ENCODE peak calls at places on chromosomes 7 and 10, in four cellular contexts. Y, B, F and L are unnamed samples.

GRCh38 chr7:149846436-149847046 is 8.4 kb downstream of the ZNF862 start:
- DNase-seq in Y (no peak), F (no peak), B (no peak), L (no peak)

GRCh38 chr10:88946965-88947590 is 5.5 kb downstream of the ACTA2 start:
- DNase-seq in Y (no peak), F (no peak), B (peak), L (no peak)

GRCh38 chr7:51034531-51035264 is 252.0 kb upstream of the GRB10 start:
- DNase-seq in Y (peak), B (peak), F (peak), L (peak)

GRCh38 chr7:151889406-151890354 is 12.8 kb upstream of the PRKAG2 start:
- DNase-seq in F (no peak), Y (no peak), B (no peak), L (no peak)

GRCh38 chr10:29734980-29735627 is 100.3 kb upstream of the SVIL start:
- DNase-seq in B (peak), F (no peak), Y (peak), L (peak)

GRCh38 chr7:156049366-156049765 is 237.1 kb upstream of the SHH start:
- DNase-seq in B (no peak), Y (no peak), F (no peak), L (no peak)

GRCh38 chr7:154744226-154744860 is 258.6 kb downstream of the PAXIP1 start:
- DNase-seq in F (no peak), B (no peak), Y (peak), L (peak)

GRCh38 chr7:141649865-141650499 is 52.0 kb downstream of the DENND11 start:
- DNase-seq in Y (peak), B (peak), F (peak), L (peak)

GRCh38 chr10:71840177-71840711 is 10.8 kb downstream of the PSAP start:
- DNase-seq in F (peak), Y (peak), B (peak), L (peak)

GRCh38 chr10:86362566-86363183 is 3.9 kb downstream of the GRID1 start:
- DNase-seq in Y (no peak), F (no peak), B (no peak), L (peak)

GRCh38 chr7:142855401-142855743 is 496 bp downstream of the EPHB6 start:
- DNase-seq in Y (no peak), F (peak), B (no peak), L (peak)

GRCh38 chr10:24720096-24720495 is 3.6 kb downstream of the ARHGAP21 start:
- DNase-seq in F (no peak), Y (no peak), B (no peak), L (peak)

GRCh38 chr7:90736968-90737939 is 141.1 kb downstream of the CDK14 start:
- DNase-seq in Y (no peak), B (no peak), F (no peak), L (no peak)

GRCh38 chr7:96707901-96708774 is 1.5 kb downstream of the SEM1 start:
- DNase-seq in B (peak), Y (no peak), F (peak), L (no peak)

DNA sequence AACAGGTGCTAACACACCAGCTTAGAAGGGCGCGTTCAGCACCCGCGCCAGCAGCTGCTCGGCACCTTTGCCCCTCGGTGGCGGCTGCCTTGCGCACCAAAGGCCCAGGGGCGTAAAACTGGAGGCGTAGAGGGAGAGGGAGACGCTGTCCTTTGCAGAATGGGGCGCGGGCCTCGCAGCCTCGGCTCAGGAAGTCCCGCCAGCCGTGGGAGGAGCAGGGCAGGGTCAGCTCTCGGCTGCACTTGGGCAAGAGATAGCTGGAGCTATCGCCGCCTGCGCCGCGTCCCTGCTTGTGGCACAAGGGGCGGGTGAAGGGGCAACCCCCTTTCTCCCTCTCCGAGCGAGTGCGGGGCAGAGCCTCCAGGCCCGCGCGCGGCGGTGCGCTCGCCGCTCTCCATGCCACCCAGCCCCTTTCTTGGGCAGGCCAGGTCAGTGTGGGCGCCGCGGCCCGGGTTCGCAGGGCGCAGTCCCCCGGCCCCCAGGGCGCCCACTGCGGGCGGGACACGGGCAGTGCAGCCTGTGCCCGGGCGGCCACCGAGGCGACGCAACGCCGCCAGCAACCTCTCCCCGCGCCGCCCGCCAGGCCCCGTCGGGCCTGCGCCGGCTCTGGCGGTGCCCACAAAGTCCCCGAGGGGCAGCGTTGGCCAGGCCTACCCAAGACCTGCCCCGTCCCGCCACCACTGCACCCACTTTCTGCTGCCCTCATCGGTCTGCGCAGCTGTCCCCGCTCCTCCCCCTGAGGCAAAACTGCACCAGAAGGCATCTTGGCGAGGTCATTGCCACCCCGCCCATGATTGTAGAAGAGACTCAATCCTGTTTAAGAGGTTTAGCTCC is 4.1 kb downstream of the NEUROD6 start:
- DNase-seq in F (no peak), Y (peak), B (no peak), L (peak)
- TF ChIP-seq EZH2 in F (no peak), Y (peak), B (peak), L (peak)

GRCh38 chr10:28677889-28678686 is 767 bp downstream of the BAMBI start:
- DNase-seq in Y (peak), B (peak), F (no peak), L (peak)
- TF ChIP-seq EZH2 in Y (no peak), B (no peak), F (no peak), L (no peak)

GRCh38 chr7:101306307-101306706 is 15.3 kb downstream of the IFT22 start:
- DNase-seq in B (no peak), F (no peak), Y (no peak), L (no peak)

GRCh38 chr7:101299511-101300464 is 21.8 kb downstream of the IFT22 start:
- DNase-seq in Y (peak), F (no peak), B (no peak), L (peak)

GRCh38 chr7:101302641-101303101 is 18.9 kb downstream of the IFT22 start:
- DNase-seq in B (no peak), F (no peak), Y (peak), L (peak)

GRCh38 chr7:101300465-101301376 is 20.9 kb downstream of the IFT22 start:
- DNase-seq in Y (no peak), B (no peak), F (no peak), L (no peak)

DNA sequence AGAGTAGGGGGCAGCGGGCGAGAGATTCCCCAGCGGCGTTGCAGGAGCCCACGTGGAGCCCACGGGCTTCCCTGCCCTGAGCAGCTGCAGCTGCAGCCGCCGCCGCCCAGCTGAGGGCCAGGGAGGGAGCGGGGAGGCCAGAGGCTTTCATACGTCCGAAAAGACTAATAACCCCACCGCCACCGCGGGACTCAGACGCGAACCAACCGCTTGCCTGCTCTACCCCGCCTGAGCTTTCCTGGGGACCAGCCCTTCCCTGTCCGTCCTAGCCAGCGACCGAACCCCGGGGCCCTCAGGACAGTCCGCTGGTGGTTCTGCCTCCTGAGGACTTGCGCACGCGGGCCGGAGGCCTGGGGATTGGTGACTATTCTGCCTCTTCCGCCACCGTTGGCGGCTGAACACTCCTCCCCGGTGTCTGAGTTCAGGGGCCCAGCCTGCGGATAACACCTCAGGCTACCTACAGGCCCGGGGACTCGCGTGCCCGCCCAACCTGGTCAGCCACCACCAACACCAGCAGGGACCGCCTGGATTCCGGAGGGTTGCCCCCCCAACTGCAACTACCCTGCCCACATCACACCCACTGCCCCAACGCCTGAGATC is 18.4 kb downstream of the IFT22 start:
- DNase-seq in Y (peak), F (no peak), B (peak), L (peak)
- TF ChIP-seq EZH2 in Y (peak), F (no peak), B (no peak), L (no peak)

DNA sequence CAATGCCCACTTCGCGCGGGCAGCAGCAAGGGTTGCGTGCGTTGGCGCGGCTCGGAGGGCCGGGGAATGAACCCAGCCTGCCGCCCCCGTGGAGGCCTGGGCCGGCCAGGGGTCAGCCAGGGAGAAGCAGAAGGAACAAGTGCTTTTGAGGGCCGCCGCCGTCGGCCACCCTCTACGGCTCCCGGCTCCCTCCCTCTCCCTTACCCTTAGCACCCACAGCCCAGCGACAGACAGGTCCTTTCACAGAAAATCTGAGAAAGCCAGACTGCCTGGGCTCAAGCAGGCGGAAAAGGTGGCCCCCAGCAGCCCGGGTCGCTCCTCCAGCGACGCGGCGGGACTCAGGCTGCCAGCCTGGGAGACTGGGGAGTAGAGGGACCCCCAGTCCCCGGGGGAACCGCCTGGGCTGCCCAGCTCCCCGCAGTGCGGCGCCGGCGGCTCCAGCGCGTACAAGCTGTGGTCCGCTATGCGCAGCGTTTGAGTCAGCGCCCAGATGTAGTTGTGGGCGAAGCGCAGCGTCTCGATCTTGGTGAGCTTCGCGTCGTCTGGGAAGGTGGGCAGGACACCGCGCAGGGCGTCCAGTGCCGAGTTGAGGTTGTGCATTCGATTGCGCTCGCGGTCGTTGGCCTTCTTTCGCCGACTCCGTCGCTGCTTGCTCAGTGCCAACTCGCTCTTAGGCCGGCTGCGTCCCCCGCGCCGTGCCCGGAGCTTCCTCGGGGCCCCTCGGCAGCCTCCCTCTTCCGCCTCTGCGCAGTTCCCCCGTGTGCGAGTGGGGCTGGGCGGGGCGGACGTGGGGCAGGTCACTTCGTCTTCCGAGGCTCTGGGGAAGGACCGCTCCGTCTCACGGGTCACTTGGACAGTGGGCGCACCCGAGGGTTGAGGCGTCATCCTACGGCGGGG is 815 bp downstream of the NEUROG3 start:
- DNase-seq in B (peak), Y (no peak), F (peak), L (peak)
- TF ChIP-seq EZH2 in B (peak), Y (peak), F (no peak), L (peak)

GRCh38 chr7:27191716-27192545 is 6.9 kb upstream of the HOXA11 start:
- DNase-seq in F (no peak), B (no peak), Y (no peak), L (peak)
- TF ChIP-seq EZH2 in F (no peak), B (peak), Y (peak), L (peak)

DNA sequence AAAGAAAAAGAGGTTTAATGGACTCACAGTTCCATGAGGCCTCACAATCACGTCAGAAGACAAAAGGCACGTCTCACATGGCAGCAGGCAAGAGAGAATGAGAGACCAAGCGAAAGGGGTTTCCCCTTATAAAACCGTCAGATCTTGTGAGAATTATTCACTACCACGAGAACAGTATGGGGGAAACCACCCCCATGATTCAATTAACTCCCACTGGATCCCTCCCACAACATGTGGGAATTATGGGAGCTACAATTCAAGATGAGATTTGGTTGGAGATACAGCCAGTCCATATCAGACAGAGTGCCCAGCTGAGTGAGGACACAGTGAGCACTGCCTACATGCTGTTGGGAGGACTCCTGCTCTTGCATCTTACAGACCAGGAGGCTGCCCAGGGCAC is 148.4 kb downstream of the TEX36 start:
- DNase-seq in Y (no peak), B (no peak), F (no peak), L (no peak)
- TF ChIP-seq EZH2 in Y (no peak), B (no peak), F (no peak), L (no peak)

DNA sequence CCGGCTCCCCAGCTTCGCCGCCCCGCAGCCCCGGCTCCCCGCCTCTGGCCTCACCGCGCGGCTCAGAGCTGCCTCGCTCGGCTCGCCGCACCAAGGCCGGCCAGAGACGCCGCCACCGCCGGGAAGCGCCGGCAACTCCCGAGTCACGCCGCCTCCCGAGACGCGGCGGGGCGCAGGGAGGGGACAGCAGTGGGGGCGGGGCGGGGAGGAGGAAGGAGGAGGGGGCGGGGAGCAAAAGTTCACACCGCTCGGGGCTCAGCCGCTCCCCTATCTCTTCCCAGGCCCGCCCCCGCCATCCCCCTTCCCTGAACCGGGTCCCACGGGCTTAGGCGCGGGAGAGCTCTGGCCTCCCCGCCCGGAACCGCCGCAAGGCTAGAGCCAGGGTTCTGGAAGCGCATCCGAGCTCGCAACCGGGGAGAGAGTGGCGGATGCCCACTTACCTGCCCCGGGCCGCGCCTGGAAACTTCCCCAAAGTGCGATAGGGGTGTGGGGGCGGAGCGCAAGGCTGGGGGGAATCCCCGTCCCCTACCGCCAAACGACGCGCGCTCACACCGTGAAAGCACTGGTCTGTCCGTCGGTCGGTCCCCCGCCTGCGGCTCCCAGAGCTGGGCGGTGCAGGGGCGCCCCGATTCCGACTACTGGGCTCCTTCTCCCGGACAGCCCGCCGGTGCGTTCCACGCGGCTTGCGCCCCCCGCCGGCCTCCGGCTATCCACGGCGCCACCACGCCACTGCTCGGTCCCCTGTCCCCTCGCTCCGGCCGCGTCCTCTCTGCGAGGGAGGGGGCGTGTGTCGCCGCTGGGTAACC is 925 bp downstream of the CHST15 start:
- DNase-seq in B (peak), F (peak), Y (peak), L (peak)
- TF ChIP-seq EZH2 in B (peak), F (no peak), Y (no peak), L (peak)

GRCh38 chr10:11165591-11166543 is 148.2 kb downstream of the CELF2 start:
- DNase-seq in F (no peak), B (peak), Y (peak), L (peak)
- TF ChIP-seq EZH2 in F (no peak), B (no peak), Y (peak), L (no peak)

GRCh38 chr7:138981332-138982203 is at the start of gene KIAA1549:
- DNase-seq in Y (peak), B (peak), F (no peak), L (peak)
- TF ChIP-seq EZH2 in Y (no peak), B (no peak), F (no peak), L (no peak)

GRCh38 chr7:10940748-10941358 is 32.8 kb upstream of the PHF14 start:
- DNase-seq in B (no peak), F (no peak), Y (peak), L (no peak)
- TF ChIP-seq EZH2 in B (no peak), F (no peak), Y (no peak), L (no peak)